ENCODE peak calls at places on chromosomes 11 and 22, in six cellular contexts. F is RPMI7951; O is brain pericyte; Y is neural crest cell; Z is activated T-helper 1 cell treated with anti-CD3 and anti-CD28 coated beads, Interleukin-2, amount 50 U/mL, for 16 hours; M is iris pigment epithelial cell. R is an unnamed sample.

GRCh38 chr11:77372736-77373135 is 71.2 kb upstream of the GDPD4 start:
- DNase-seq in O (no peak), M (no peak), Z (no peak), F (no peak), Y (no peak), R (peak)

GRCh38 chr11:78050964-78051831 is 12.5 kb upstream of the THRSP start:
- DNase-seq in Z (no peak), M (peak), Y (no peak), F (peak), O (no peak), R (peak)

GRCh38 chr11:29300441-29300840 is 716.4 kb downstream of the KCNA4 start:
- DNase-seq in Z (no peak), Y (no peak), M (peak), F (peak), O (no peak), R (peak)

GRCh38 chr11:12050470-12050891 is 42.1 kb upstream of the DKK3 start:
- DNase-seq in O (peak), M (no peak), F (no peak), Y (no peak), Z (no peak), R (no peak)

GRCh38 chr11:69209936-69210659 is 54.4 kb downstream of the SMIM38 start:
- DNase-seq in Y (no peak), Z (no peak), F (peak), M (no peak), O (no peak), R (no peak)

GRCh38 chr22:30860176-30861105 is 108.1 kb downstream of the MORC2 start:
- DNase-seq in Y (no peak), M (no peak), Z (no peak), O (no peak), F (no peak), R (no peak)

GRCh38 chr22:21687685-21688259 is 22.0 kb downstream of the PPIL2 start:
- DNase-seq in M (no peak), Y (no peak), F (no peak), Z (no peak), O (no peak), R (no peak)

GRCh38 chr11:117299351-117300300 is 8.5 kb downstream of the BACE1-AS start:
- DNase-seq in F (no peak), O (no peak), M (no peak), Z (no peak), Y (no peak), R (no peak)

GRCh38 chr22:42282252-42282942 is 11.9 kb upstream of the TCF20 start:
- DNase-seq in F (no peak), M (no peak), Z (no peak), Y (no peak), O (no peak), R (no peak)

GRCh38 chr22:29587938-29588699 is 7.2 kb upstream of the NIPSNAP1 start:
- DNase-seq in Z (no peak), Y (no peak), F (peak), O (no peak), M (peak), R (peak)

GRCh38 chr11:65927904-65928397 is 8.7 kb downstream of the DRAP1 start:
- DNase-seq in O (no peak), F (peak), M (peak), Y (no peak), Z (peak), R (no peak)

GRCh38 chr11:106917973-106918372 is 100.3 kb downstream of the GUCY1A2 start:
- DNase-seq in F (no peak), M (peak), Y (peak), O (no peak), Z (no peak), R (peak)

GRCh38 chr11:71112990-71113389 is 139.4 kb downstream of the SHANK2 start:
- DNase-seq in F (no peak), M (no peak), O (no peak), Z (no peak), Y (no peak), R (no peak)

GRCh38 chr11:126281666-126282175 is 1.2 kb upstream of the TIRAP start:
- DNase-seq in Z (no peak), O (no peak), Y (no peak), M (no peak), F (no peak), R (no peak)

GRCh38 chr11:83836883-83837654 is 550.9 kb upstream of the CCDC90B start:
- DNase-seq in Z (no peak), O (no peak), M (peak), Y (peak), F (peak), R (peak)

GRCh38 chr11:64656797-64657196 is 65.8 kb downstream of the SLC22A12 start:
- DNase-seq in F (no peak), M (no peak), Y (no peak), O (no peak), Z (no peak), R (no peak)

GRCh38 chr11:64040684-64041267 is 5.0 kb downstream of the FLRT1 start:
- DNase-seq in Z (no peak), Y (no peak), F (no peak), O (no peak), M (no peak), R (no peak)

GRCh38 chr11:117717485-117718314 is 79.3 kb downstream of the DSCAML1 start:
- DNase-seq in F (no peak), Y (no peak), M (no peak), O (no peak), Z (no peak), R (peak)

GRCh38 chr11:63670738-63671321 is 346 bp downstream of the ATL3 start:
- DNase-seq in Z (peak), F (peak), O (no peak), M (no peak), Y (no peak), R (no peak)

GRCh38 chr11:20048246-20048645 is 112.0 kb downstream of the DBX1 start:
- DNase-seq in O (no peak), M (peak), F (peak), Z (no peak), Y (no peak), R (no peak)

GRCh38 chr22:24437820-24438328 is 10.5 kb downstream of the ADORA2A start:
- DNase-seq in O (no peak), M (no peak), F (peak), Y (no peak), Z (no peak), R (peak)

GRCh38 chr11:61509058-61510029 is 795 bp downstream of the LRRC10B start:
- DNase-seq in Y (peak), F (peak), M (peak), Z (peak), O (no peak), R (peak)

GRCh38 chr22:25728064-25728463 is 13.9 kb upstream of the MYO18B start:
- DNase-seq in O (no peak), Z (no peak), F (no peak), Y (no peak), M (no peak), R (no peak)

GRCh38 chr11:27703453-27703852 is 3.2 kb upstream of the BDNF start:
- DNase-seq in F (peak), O (no peak), Y (no peak), M (peak), Z (no peak), R (peak)

GRCh38 chr11:93054279-93054678 is 84.8 kb downstream of the MTNR1B start:
- DNase-seq in O (no peak), F (no peak), Z (no peak), M (peak), Y (no peak), R (peak)